ENCODE peak calls at places on chromosomes 11 and 22, in four cellular contexts. O is colonic mucosa, R is heart right ventricle, J is right atrium auricular region. C is an unnamed sample.
A peak's percentile ranks its signal among the peaks of the same experiment; 100 is the strongest.

GRCh38 chr11:65546217-65546958 is 11.8 kb downstream of the LTBP3 start:
- DNase-seq in J (no peak), R (peak; percentile 84), O (peak; percentile 99), C (peak; percentile 52)

GRCh38 chr22:38824587-38824986 is 19.2 kb downstream of the NPTXR start:
- DNase-seq in J (no peak), R (peak; percentile 49), O (peak; percentile 41), C (no peak)

GRCh38 chr11:102964867-102965266 is 9.3 kb upstream of the MMP13 start:
- DNase-seq in J (no peak), O (no peak), R (no peak), C (no peak)

GRCh38 chr11:10878408-10879214 is 20.8 kb upstream of the ZBED5 start:
- DNase-seq in J (no peak), O (peak; percentile 61), R (no peak), C (no peak)

GRCh38 chr11:133713844-133714243 is 131.5 kb downstream of the SPATA19 start:
- DNase-seq in R (no peak), O (no peak), J (no peak), C (no peak)

GRCh38 chr11:30635401-30635989 is 49.3 kb upstream of the MPPED2 start:
- DNase-seq in J (no peak), O (no peak), R (peak; percentile 6), C (no peak)

GRCh38 chr11:45724145-45724544 is 58.7 kb upstream of the CHST1 start:
- DNase-seq in J (no peak), R (no peak), O (no peak), C (no peak)

GRCh38 chr22:23272834-23273233 is 92.5 kb downstream of the BCR start:
- DNase-seq in O (no peak), J (no peak), R (no peak), C (no peak)

GRCh38 chr11:68749501-68750196 is 1.7 kb downstream of the TESMIN start:
- DNase-seq in J (no peak), R (no peak), O (no peak), C (no peak)

GRCh38 chr11:90774727-90775572 is 552.1 kb upstream of the CHORDC1 start:
- DNase-seq in J (no peak), R (no peak), O (no peak), C (no peak)

GRCh38 chr11:120062561-120062930 is 75.4 kb downstream of the TRIM29 start:
- DNase-seq in O (no peak), J (no peak), R (no peak), C (no peak)

GRCh38 chr11:20116825-20117224 is 43.5 kb downstream of the DBX1 start:
- DNase-seq in J (no peak), O (no peak), R (no peak), C (no peak)

GRCh38 chr11:120867531-120867930 is 156.4 kb upstream of the TBCEL start:
- DNase-seq in O (no peak), J (no peak), R (no peak), C (no peak)

GRCh38 chr11:64288353-64288750 is 2.7 kb downstream of the GPR137 start:
- DNase-seq in R (no peak), J (no peak), O (no peak), C (no peak)

GRCh38 chr22:37681556-37682049 is 4.5 kb upstream of the NOL12 start:
- DNase-seq in R (peak; percentile 64), O (peak; percentile 84), J (peak; percentile 78), C (no peak)

GRCh38 chr11:130553306-130553705 is 104.9 kb downstream of the ADAMTS15 start:
- DNase-seq in O (no peak), J (no peak), R (no peak), C (no peak)

GRCh38 chr22:30210235-30210831 is 36.2 kb downstream of the LIF start:
- DNase-seq in O (no peak), J (no peak), R (no peak), C (no peak)

GRCh38 chr22:28440517-28441366 is 238.9 kb downstream of the TTC28 start:
- DNase-seq in J (no peak), O (no peak), R (no peak), C (no peak)

GRCh38 chr11:90601261-90601660 is 378.4 kb upstream of the CHORDC1 start:
- DNase-seq in R (no peak), J (no peak), O (no peak), C (no peak)

GRCh38 chr11:116467809-116468208 is 305.0 kb downstream of the BUD13 start:
- DNase-seq in J (no peak), R (no peak), O (no peak), C (no peak)

GRCh38 chr22:30649430-30650007 is 13.9 kb downstream of the SLC35E4 start:
- DNase-seq in O (peak; percentile 85), J (no peak), R (no peak), C (no peak)

GRCh38 chr11:45798793-45799441 is 6.0 kb upstream of the SLC35C1 start:
- DNase-seq in O (no peak), J (peak; percentile 49), R (no peak), C (no peak)

GRCh38 chr11:61955031-61955415 is 4.9 kb downstream of the BEST1 start:
- DNase-seq in O (peak; percentile 48), R (peak; percentile 62), J (peak; percentile 83), C (no peak)

GRCh38 chr11:57340228-57340627 is 2.1 kb downstream of the P2RX3 start:
- DNase-seq in O (no peak), J (no peak), R (no peak), C (no peak)

GRCh38 chr22:32801436-32802290 is at the start of gene TIMP3:
- DNase-seq in J (peak; percentile 94), O (peak; percentile 69), R (peak; percentile 94), C (no peak)
- H3K4me3 ChIP-seq in J (peak within 1 kb of the TSS; percentile 98), O (peak within 1 kb of the TSS; percentile 43), R (peak within 1 kb of the TSS; percentile 94), C (no peak within 1 kb of the TSS)

GRCh38 chr22:46830001-46830715 is 67.7 kb downstream of the TBC1D22A start:
- DNase-seq in R (peak; percentile 59), O (no peak), J (peak; percentile 71), C (no peak)

GRCh38 chr22:46835693-46836092 is 73.2 kb downstream of the TBC1D22A start:
- DNase-seq in O (no peak), J (no peak), R (no peak), C (no peak)

GRCh38 chr22:46830841-46831240 is 68.4 kb downstream of the TBC1D22A start:
- DNase-seq in R (no peak), J (no peak), O (no peak), C (no peak)

GRCh38 chr22:46835288-46835687 is 72.8 kb downstream of the TBC1D22A start:
- DNase-seq in J (no peak), O (no peak), R (no peak), C (no peak)

GRCh38 chr22:46833228-46833627 is 70.8 kb downstream of the TBC1D22A start:
- DNase-seq in O (no peak), J (no peak), R (no peak), C (no peak)
- TF ChIP-seq CTCF in O (no peak), J (no peak), R (no peak), C (no peak)

GRCh38 chr22:25448435-25449051 is 115.9 kb upstream of the GRK3 start:
- DNase-seq in J (no peak), O (peak; percentile 20), R (no peak), C (no peak)

GRCh38 chr22:25451480-25452114 is 112.9 kb upstream of the GRK3 start:
- DNase-seq in J (no peak), O (no peak), R (no peak), C (no peak)

GRCh38 chr22:25447689-25448434 is 116.6 kb upstream of the GRK3 start:
- DNase-seq in J (peak; percentile 92), O (peak; percentile 92), R (peak; percentile 95), C (peak; percentile 52)

GRCh38 chr22:25452116-25452700 is 112.3 kb upstream of the GRK3 start:
- DNase-seq in O (no peak), R (no peak), J (no peak), C (no peak)

DNA sequence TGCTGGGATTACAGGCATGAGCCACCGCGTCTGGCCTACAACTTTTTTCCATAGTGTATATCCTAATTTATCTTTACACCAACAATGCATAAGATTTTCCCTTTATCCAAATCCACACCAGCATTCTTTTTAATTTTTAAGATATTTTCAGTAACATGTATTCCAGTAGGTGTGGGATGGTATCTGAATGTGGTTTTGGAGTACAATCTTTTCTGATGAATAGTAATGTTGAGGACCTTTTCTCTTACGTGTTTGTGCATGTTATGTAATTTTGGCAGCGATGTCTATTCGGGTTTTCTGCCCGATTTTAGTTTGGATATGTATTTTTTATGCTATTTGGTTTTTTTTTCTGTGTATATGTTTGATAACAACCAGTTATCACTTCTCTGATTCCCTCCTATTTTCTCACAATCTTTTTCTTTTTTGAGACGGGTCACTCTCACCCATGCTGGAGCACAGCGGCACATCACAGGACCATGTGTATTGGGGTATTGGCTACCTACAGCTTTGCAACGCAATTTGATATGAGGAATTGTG is 114.6 kb upstream of the GRK3 start:
- DNase-seq in R (no peak), O (no peak), J (no peak), C (no peak)
- H3K4me3 ChIP-seq in R (no peak overlapping the region), O (no peak overlapping the region), J (no peak overlapping the region), C (no peak overlapping the region)

GRCh38 chr22:46132830-46133587 is 17.3 kb upstream of the PPARA start:
- DNase-seq in O (no peak), R (peak; percentile 11), J (no peak), C (no peak)
- TF ChIP-seq CTCF in O (no peak), R (no peak), J (no peak), C (no peak)

GRCh38 chr22:46033256-46034200 is 56.6 kb upstream of the WNT7B start:
- DNase-seq in R (no peak), O (no peak), J (no peak), C (no peak)
- H3K4me3 ChIP-seq in R (no peak overlapping the region), O (no peak overlapping the region), J (no peak overlapping the region), C (no peak overlapping the region)

GRCh38 chr11:66885469-66886316 is 28.8 kb downstream of the LRFN4 start:
- DNase-seq in R (no peak), J (no peak), O (no peak), C (no peak)
- TF ChIP-seq CTCF in R (no peak), J (no peak), O (no peak), C (no peak)